ENCODE peak calls at places on chromosomes 3 and 15, in nine cellular contexts. O is choroid plexus epithelial cell; S is GM13977; Z is LNCaP clone FGC; Y is CD8-positive, alpha-beta T cell; U is HFF-Myc; K is sigmoid colon; F is natural killer cell; V is heart left ventricle. L is an unnamed sample.

GRCh38 chr3:127990051-127990450 is 62.2 kb upstream of the SEC61A1 start:
- DNase-seq in Z (no peak), V (no peak), O (no peak), F (no peak), K (no peak), U (no peak), Y (no peak), S (no peak), L (no peak)

GRCh38 chr15:38069001-38069400 is 134.6 kb downstream of the TMCO5A start:
- DNase-seq in V (peak), Y (no peak), U (peak), F (no peak), O (peak), S (peak), Z (no peak), K (no peak), L (peak)

GRCh38 chr3:70824785-70825184 is 512.3 kb upstream of the MDFIC2 start:
- DNase-seq in Z (no peak), U (peak), Y (no peak), F (no peak), S (no peak), V (no peak), K (no peak), O (peak), L (no peak)

GRCh38 chr3:129687586-129688125 is 81.2 kb upstream of the PLXND1 start:
- DNase-seq in Z (no peak), O (peak), Y (no peak), F (no peak), K (no peak), S (no peak), V (no peak), U (no peak), L (no peak)

GRCh38 chr15:27937873-27938272 is 161.2 kb downstream of the OCA2 start:
- DNase-seq in O (no peak), Y (no peak), U (no peak), S (no peak), F (no peak), Z (no peak), K (no peak), V (no peak), L (no peak)

GRCh38 chr15:100740105-100740504 is 137.7 kb downstream of the ASB7 start:
- DNase-seq in V (no peak), U (peak), Y (no peak), F (no peak), Z (no peak), K (no peak), O (no peak), S (no peak), L (no peak)

GRCh38 chr3:188553569-188553968 is 399.6 kb downstream of the LPP start:
- DNase-seq in K (no peak), F (peak), Z (no peak), O (no peak), Y (peak), U (no peak), V (no peak), S (no peak), L (no peak)

GRCh38 chr3:8622873-8623725 is 21.5 kb downstream of the SSUH2 start:
- DNase-seq in K (peak), Z (no peak), F (peak), U (peak), V (peak), O (peak), Y (no peak), S (peak), L (peak)

GRCh38 chr3:150255416-150255815 is 152.7 kb upstream of the TSC22D2 start:
- DNase-seq in U (no peak), F (no peak), K (peak), V (peak), Y (no peak), Z (no peak), S (no peak), O (no peak), L (no peak)

GRCh38 chr3:53809267-53809666 is 37.0 kb downstream of the CHDH start:
- DNase-seq in U (no peak), K (peak), F (no peak), Y (no peak), Z (no peak), S (no peak), O (no peak), V (no peak), L (no peak)

GRCh38 chr3:110767838-110768237 is 303.8 kb upstream of the NECTIN3 start:
- DNase-seq in Y (no peak), F (no peak), V (no peak), S (no peak), O (no peak), U (no peak), Z (no peak), K (no peak), L (no peak)

GRCh38 chr15:31390777-31391486 is 64.3 kb downstream of the KLF13 start:
- DNase-seq in F (no peak), Z (no peak), K (peak), V (peak), O (no peak), U (no peak), Y (no peak), S (no peak), L (no peak)

GRCh38 chr3:64642327-64643151 is 45.3 kb downstream of the ADAMTS9 start:
- DNase-seq in V (no peak), S (no peak), K (no peak), Y (no peak), O (no peak), U (no peak), F (no peak), Z (no peak), L (no peak)

GRCh38 chr3:194505791-194506415 is 19.1 kb upstream of the ATP13A3 start:
- DNase-seq in O (no peak), U (no peak), F (no peak), Y (no peak), S (no peak), K (no peak), V (no peak), Z (no peak), L (no peak)

GRCh38 chr15:70492240-70493177 is 270.8 kb downstream of the UACA start:
- DNase-seq in F (peak), U (no peak), K (no peak), Z (no peak), O (peak), V (peak), Y (peak), S (peak), L (peak)

GRCh38 chr3:184491867-184492615 is 69.5 kb upstream of the EPHB3 start:
- DNase-seq in K (no peak), U (no peak), Y (no peak), O (no peak), S (no peak), V (peak), F (no peak), Z (no peak), L (no peak)

GRCh38 chr3:106617276-106617675 is 748.5 kb upstream of the CBLB start:
- DNase-seq in Z (no peak), U (no peak), F (no peak), O (no peak), K (no peak), V (no peak), S (no peak), Y (no peak), L (peak)

GRCh38 chr3:52079958-52080357 is 23.6 kb upstream of the DUSP7 start:
- DNase-seq in U (no peak), V (no peak), Y (no peak), S (no peak), O (no peak), Z (no peak), K (no peak), F (no peak), L (no peak)

GRCh38 chr3:83011471-83011870 is 1250.0 kb upstream of the GBE1 start:
- DNase-seq in Y (no peak), V (no peak), O (peak), S (no peak), F (no peak), U (no peak), K (no peak), Z (no peak), L (no peak)

GRCh38 chr3:124351430-124352142 is 359.7 kb upstream of the ROPN1 start:
- DNase-seq in Y (no peak), V (peak), O (peak), F (no peak), S (peak), K (no peak), Z (peak), U (peak), L (peak)

GRCh38 chr15:70186152-70186551 is 88.4 kb upstream of the TLE3 start:
- DNase-seq in Y (no peak), Z (no peak), U (no peak), S (no peak), F (no peak), O (no peak), K (peak), V (no peak), L (no peak)

GRCh38 chr3:99668044-99668443 is 29.6 kb downstream of the COL8A1 start:
- DNase-seq in S (no peak), K (no peak), O (no peak), Z (no peak), U (no peak), V (no peak), Y (no peak), F (no peak), L (no peak)

GRCh38 chr3:115666081-115666480 is 42.8 kb downstream of the GAP43 start:
- DNase-seq in Y (no peak), U (no peak), V (no peak), O (no peak), F (no peak), Z (no peak), S (no peak), K (no peak), L (no peak)

GRCh38 chr3:48268936-48269551 is 28.1 kb downstream of the ZNF589 start:
- DNase-seq in V (no peak), Z (no peak), U (no peak), S (no peak), K (no peak), Y (no peak), F (no peak), O (no peak), L (no peak)

GRCh38 chr3:54951405-54951804 is 23.5 kb upstream of the LRTM1 start:
- DNase-seq in O (peak), Z (peak), S (no peak), K (peak), Y (no peak), V (peak), F (no peak), U (peak), L (peak)

GRCh38 chr15:39748276-39748675 is 34.4 kb downstream of the FSIP1 start:
- DNase-seq in K (no peak), V (no peak), U (no peak), F (no peak), Z (no peak), O (peak), S (no peak), Y (no peak), L (no peak)

GRCh38 chr3:141000027-141000663 is 51.0 kb upstream of the SPSB4 start:
- DNase-seq in Y (no peak), U (peak), S (peak), K (peak), F (no peak), V (peak), Z (no peak), O (peak), L (peak)

GRCh38 chr3:21220944-21221343 is 530.1 kb downstream of the ZNF385D start:
- DNase-seq in K (no peak), S (no peak), U (no peak), O (no peak), Y (no peak), F (no peak), V (no peak), Z (no peak), L (no peak)

DNA sequence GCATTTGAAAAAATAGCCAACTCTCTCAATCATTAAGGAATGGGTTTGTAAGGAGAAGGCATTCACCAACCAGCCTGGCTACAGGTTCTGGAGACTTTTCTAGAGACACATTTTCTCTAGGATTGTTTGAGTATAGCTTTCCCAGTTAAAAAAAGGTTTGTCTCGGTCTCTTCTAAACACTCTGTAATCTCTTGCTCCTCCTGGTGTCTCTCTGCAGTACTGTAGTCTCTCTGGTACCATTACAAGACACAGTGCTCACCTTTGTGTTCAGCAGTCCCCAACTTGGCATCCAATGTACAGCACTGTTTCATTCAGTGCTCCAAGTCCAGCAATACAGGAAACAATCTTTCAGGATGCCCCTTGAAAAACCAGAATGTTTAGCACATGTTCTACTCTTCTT is 534.4 kb downstream of the ZNF385D start:
- DNase-seq in O (peak), Y (no peak), V (no peak), U (peak), S (no peak), Z (no peak), K (no peak), F (no peak), L (peak)
- TF ChIP-seq CTCF in O (peak), Y (no peak), V (no peak), U (peak), S (peak), Z (peak), K (no peak), F (no peak), L (peak)

GRCh38 chr3:169931747-169932520 is 20.6 kb downstream of the SAMD7 start:
- DNase-seq in Y (no peak), Z (no peak), V (no peak), F (no peak), U (no peak), O (no peak), S (peak), K (no peak), L (no peak)

GRCh38 chr3:169929830-169930519 is 18.6 kb downstream of the SAMD7 start:
- DNase-seq in O (no peak), K (no peak), Z (no peak), V (no peak), S (peak), U (no peak), Y (no peak), F (no peak), L (no peak)
- TF ChIP-seq CTCF in O (no peak), K (no peak), Z (peak), V (no peak), S (peak), U (no peak), Y (no peak), F (no peak), L (no peak)

GRCh38 chr3:158355623-158356588 is 215.1 kb upstream of the MLF1 start:
- DNase-seq in S (no peak), U (no peak), O (no peak), F (no peak), Z (no peak), V (no peak), Y (no peak), K (no peak), L (no peak)

GRCh38 chr3:158360756-158361448 is 210.1 kb upstream of the MLF1 start:
- DNase-seq in O (no peak), K (no peak), V (no peak), S (no peak), U (no peak), F (no peak), Z (no peak), Y (no peak), L (no peak)
- TF ChIP-seq CTCF in O (no peak), K (no peak), V (no peak), S (no peak), U (no peak), F (no peak), Z (no peak), Y (no peak), L (no peak)

GRCh38 chr15:75100679-75101078 is 77.3 kb downstream of the PPCDC start:
- DNase-seq in O (no peak), Y (no peak), Z (no peak), K (no peak), F (no peak), U (no peak), S (no peak), V (no peak), L (no peak)
- TF ChIP-seq CTCF in O (no peak), Y (no peak), Z (no peak), K (no peak), F (no peak), U (no peak), S (no peak), V (no peak), L (no peak)

GRCh38 chr3:154759966-154760365 is 320.2 kb upstream of the MME start:
- DNase-seq in U (no peak), O (no peak), K (no peak), S (no peak), F (no peak), Z (no peak), Y (no peak), V (no peak), L (no peak)

GRCh38 chr3:154753101-154753500 is 323.1 kb upstream of the GPR149 start:
- DNase-seq in O (no peak), S (no peak), K (no peak), Y (no peak), V (no peak), U (no peak), Z (no peak), F (no peak), L (no peak)

DNA sequence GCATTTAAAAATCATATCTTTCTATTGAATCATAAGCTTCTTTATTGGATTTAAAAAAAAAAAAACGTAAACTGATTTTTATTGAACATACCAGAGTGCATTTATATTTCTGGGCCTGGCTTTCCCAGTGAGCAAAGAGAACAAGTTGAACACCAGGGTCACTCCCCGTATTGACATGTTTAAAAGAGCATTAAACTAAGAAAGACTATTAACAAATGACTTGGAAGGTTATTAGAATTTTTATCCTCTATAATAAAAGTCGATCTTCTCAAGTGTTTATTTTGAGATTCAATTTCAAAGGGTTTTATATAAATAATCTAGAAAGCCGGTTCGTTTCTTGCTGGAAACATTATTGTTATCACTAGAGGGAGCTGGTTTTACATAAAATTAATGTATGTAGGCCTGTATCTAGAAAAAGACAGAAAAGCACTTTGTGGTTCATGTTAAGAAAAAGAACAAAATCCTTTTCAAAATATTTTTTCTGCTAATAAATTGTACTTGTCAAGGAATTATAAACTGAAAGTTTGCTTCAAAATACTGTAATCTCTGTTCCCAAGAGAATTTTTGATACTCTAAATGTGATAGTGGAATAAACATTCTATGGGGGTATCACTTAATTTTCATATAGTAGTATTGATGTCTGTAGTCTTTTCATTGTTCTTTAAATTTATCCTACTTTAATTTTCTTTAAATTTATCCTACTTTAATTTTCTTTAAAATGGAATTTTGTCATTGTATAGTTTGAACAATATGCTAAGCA is 321.8 kb upstream of the MME start:
- DNase-seq in S (no peak), V (no peak), O (peak), Y (no peak), F (no peak), Z (peak), U (no peak), K (no peak), L (peak)
- TF ChIP-seq CTCF in S (peak), V (peak), O (peak), Y (no peak), F (no peak), Z (peak), U (peak), K (no peak), L (peak)

GRCh38 chr3:135165260-135165659 is 370.2 kb downstream of the EPHB1 start:
- DNase-seq in K (no peak), O (no peak), U (no peak), Y (no peak), S (no peak), F (no peak), Z (no peak), V (no peak), L (no peak)

GRCh38 chr3:135157045-135157444 is 362.0 kb downstream of the EPHB1 start:
- DNase-seq in O (no peak), F (no peak), Z (no peak), V (no peak), S (no peak), K (no peak), Y (no peak), U (no peak), L (no peak)

GRCh38 chr3:135159848-135160247 is 364.8 kb downstream of the EPHB1 start:
- DNase-seq in O (no peak), U (no peak), S (no peak), Y (no peak), K (no peak), Z (no peak), V (no peak), F (no peak), L (no peak)

GRCh38 chr3:135163701-135164100 is 368.6 kb downstream of the EPHB1 start:
- DNase-seq in V (no peak), Y (no peak), O (no peak), F (no peak), S (no peak), U (no peak), Z (no peak), K (no peak), L (no peak)

GRCh38 chr3:135161425-135161824 is 366.4 kb downstream of the EPHB1 start:
- DNase-seq in S (no peak), U (no peak), Z (no peak), O (no peak), V (no peak), K (no peak), Y (no peak), F (no peak), L (no peak)
- TF ChIP-seq CTCF in S (no peak), U (no peak), Z (no peak), O (no peak), V (no peak), K (no peak), Y (no peak), F (no peak), L (no peak)